ENCODE peak calls at places on chromosomes 2 and 18, in four cellular contexts. Y is K562, Q is SK-N-SH, K is HepG2. I is an unnamed sample.

GRCh38 chr2:1413156-1413690 is at the start of gene TPO:
- DNase-seq in Q (no peak), K (no peak), Y (no peak), I (no peak)

GRCh38 chr2:204072443-204073324 is 136.1 kb downstream of the ICOS start:
- DNase-seq in Y (peak), Q (peak), K (peak), I (peak)

GRCh38 chr2:207825033-207825957 is 55.6 kb upstream of the FZD5 start:
- DNase-seq in Q (no peak), Y (no peak), K (no peak), I (no peak)

GRCh38 chr2:73451263-73451972 is 65.8 kb downstream of the ALMS1 start:
- DNase-seq in K (no peak), Q (no peak), Y (no peak), I (no peak)

GRCh38 chr2:27638709-27639108 is 9.9 kb downstream of the GPN1 start:
- DNase-seq in Q (no peak), K (no peak), Y (no peak), I (no peak)

GRCh38 chr2:233240897-233241296 is 10.6 kb upstream of the ATG16L1 start:
- DNase-seq in K (no peak), Q (no peak), Y (no peak), I (no peak)

GRCh38 chr2:128261245-128262128 is 57.2 kb downstream of the HS6ST1 start:
- DNase-seq in K (no peak), Y (no peak), Q (no peak), I (no peak)

GRCh38 chr2:112916625-112917024 is 5.7 kb downstream of the IL37 start:
- DNase-seq in Y (no peak), Q (no peak), K (no peak), I (no peak)

GRCh38 chr2:42369551-42370229 is 8.7 kb upstream of the COX7A2L start:
- DNase-seq in Y (no peak), Q (no peak), K (no peak), I (no peak)

GRCh38 chr2:33160217-33160616 is 213.5 kb downstream of the LTBP1 start:
- DNase-seq in K (no peak), Y (no peak), Q (no peak), I (no peak)

DNA sequence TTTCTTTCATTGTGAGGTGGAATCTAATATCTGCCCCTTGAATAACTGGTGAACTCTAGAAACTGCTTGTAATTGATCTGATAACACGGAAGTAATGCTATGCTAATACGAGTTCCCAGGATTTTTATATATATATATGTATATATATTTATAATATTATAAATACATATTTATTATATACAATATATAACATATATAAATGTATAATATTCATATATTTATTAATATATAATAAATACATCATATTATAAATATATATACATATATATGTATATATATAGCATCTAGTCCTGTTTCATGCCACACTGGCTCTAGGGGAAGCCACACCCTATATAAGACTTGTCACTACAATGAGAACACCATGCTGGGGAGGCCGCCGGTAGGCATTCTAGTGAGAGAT is 156.7 kb upstream of the CDH19 start:
- DNase-seq in Y (no peak), K (no peak), Q (no peak), I (no peak)
- TF ChIP-seq ELF1 in Y (no peak), K (no peak), Q (no peak), I (no peak)

DNA sequence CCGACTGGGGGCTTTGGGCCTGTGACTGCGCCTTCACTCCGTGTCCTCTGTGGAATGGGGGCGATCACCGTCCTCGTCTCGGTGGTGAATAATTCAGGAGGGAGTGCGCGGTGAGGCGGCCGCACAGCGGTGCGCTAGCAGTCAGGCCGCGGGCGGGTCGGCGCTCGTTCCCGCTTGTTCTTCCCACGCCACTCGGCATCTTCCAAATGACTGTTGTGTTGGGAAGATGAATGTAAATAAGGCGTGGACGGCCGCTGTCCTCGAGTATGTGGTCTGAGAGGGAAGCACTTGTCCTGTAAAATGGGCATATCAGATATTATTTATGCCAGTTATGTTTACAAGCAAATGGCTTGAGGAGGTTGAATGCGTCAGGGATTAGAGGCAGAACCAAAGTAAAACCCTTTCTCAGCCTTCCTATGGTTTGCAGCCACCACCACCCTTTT is 607 bp upstream of the VPS4B start:
- DNase-seq in Y (no peak), K (no peak), Q (no peak), I (peak)
- TF ChIP-seq ELF1 in Y (no peak), K (no peak), Q (no peak), I (no peak)

DNA sequence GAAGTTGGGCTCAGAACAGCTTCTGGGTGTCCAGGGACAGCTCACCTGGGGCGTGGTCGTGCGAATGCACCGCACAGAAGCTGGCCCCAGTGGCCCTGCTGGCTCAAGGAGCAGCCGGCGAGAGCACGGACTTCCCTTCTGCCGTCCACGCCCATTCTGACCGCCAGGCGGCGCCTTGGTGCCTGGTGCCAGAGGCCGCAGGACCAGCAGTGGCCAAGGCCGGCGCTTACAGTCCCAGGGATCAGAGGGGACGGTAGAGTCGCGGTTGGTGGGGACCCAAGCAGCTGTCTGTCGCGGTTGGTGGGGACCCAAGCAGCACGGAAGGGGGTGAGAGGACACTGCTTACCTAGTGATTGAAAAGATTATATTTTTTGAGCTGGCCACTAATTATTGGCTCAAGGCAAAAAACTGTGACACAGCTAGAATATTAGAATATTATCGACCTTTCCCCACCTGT is 25.7 kb downstream of the NPPC start:
- DNase-seq in Q (peak), K (peak), Y (peak), I (peak)
- TF ChIP-seq ELF1 in Q (no peak), K (peak), Y (no peak), I (no peak)

DNA sequence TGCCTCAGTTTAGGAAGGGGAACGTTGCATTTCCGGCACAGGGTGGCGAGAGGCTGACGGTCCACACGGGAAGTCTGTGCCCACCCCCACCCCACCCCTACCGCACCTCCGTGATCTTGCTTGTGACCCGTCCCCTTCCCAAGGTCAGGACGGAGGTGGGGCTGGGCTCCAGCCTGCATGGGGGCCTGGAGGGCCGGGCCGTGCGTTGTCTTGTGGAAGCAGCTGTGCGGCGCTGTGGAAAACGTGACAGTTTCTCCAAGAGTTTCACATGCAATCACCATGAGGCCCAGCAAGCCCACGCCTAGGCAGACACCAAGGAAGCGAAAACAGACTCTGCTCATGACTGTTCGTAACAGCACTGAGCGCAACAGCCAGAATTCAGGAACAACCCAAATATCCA is 76.8 kb upstream of the HDAC4 start:
- DNase-seq in K (no peak), Q (no peak), Y (no peak), I (no peak)
- TF ChIP-seq ELF1 in K (no peak), Q (no peak), Y (no peak), I (no peak)

DNA sequence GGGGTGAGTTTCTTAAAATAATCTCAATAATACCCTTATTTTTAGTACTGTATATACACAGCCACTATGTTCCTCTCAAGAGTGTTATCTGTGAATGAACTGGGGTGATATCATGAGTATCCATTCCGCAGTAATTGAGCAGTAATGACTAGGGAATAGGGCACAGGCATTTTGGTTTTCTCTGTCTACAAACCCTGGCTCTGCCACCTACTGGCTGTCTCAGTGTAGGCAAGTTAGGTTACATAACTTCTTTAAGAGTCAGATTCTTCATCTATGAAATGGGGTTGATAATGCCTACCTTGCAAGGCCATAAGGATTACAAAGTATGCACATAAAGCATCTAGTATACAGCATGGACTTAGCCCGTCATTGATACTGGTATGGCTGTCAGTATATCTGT is 555.8 kb downstream of the NRXN1 start:
- DNase-seq in Y (no peak), K (no peak), Q (no peak), I (no peak)
- TF ChIP-seq ELF1 in Y (no peak), K (no peak), Q (no peak), I (no peak)

GRCh38 chr2:221948076-221948475 is 350.7 kb downstream of the PAX3 start:
- DNase-seq in K (no peak), Y (no peak), Q (no peak), I (no peak)
- TF ChIP-seq ELF1 in K (no peak), Y (no peak), Q (no peak), I (no peak)